ENCODE peak calls at places on chromosomes 1 and 21, in five cellular contexts. O is sciatic nerve, R is gastrocnemius medialis, A is fibroblast of lung, W is 8988T. D is an unnamed sample.

GRCh38 chr1:215957692-215958091 is 390.6 kb downstream of the KCTD3 start:
- DNase-seq in O (no peak), R (no peak), A (peak; percentile 59), W (no peak), D (no peak)

GRCh38 chr1:41892211-41892840 is 26.4 kb downstream of the HIVEP3 start:
- DNase-seq in O (no peak), R (no peak), A (peak; percentile 39), W (no peak), D (no peak)

GRCh38 chr1:174262747-174263241 is 103.5 kb downstream of the RABGAP1L start:
- DNase-seq in O (no peak), R (no peak), A (peak; percentile 77), W (peak; percentile 7), D (peak; percentile 33)

GRCh38 chr1:100643430-100644196 is 75.9 kb upstream of the VCAM1 start:
- DNase-seq in O (no peak), R (no peak), A (peak; percentile 22), W (no peak), D (no peak)

GRCh38 chr1:168498159-168498609 is 45.6 kb downstream of the XCL2 start:
- DNase-seq in O (no peak), R (no peak), A (peak; percentile 87), W (no peak), D (no peak)

GRCh38 chr1:205769641-205770365 is 5.5 kb downstream of the RAB29 start:
- DNase-seq in O (no peak), R (no peak), A (no peak), W (no peak), D (no peak)

GRCh38 chr1:10398278-10398733 is 558 bp upstream of the PGD start:
- DNase-seq in O (no peak), R (no peak), A (no peak), W (no peak), D (no peak)

GRCh38 chr1:7539772-7540175 is 231.3 kb upstream of the VAMP3 start:
- DNase-seq in O (no peak), R (no peak), A (no peak), W (peak; percentile 34), D (no peak)

GRCh38 chr1:110243146-110243545 is 33.0 kb downstream of the KCNC4 start:
- DNase-seq in O (no peak), R (no peak), A (no peak), W (no peak), D (no peak)

GRCh38 chr1:113899101-113899500 is 5.5 kb downstream of the AP4B1 start:
- DNase-seq in O (no peak), R (no peak), A (peak; percentile 24), W (no peak), D (no peak)

GRCh38 chr1:167893798-167894197 is 20.1 kb downstream of the ADCY10 start:
- DNase-seq in O (no peak), R (no peak), A (no peak), W (no peak), D (no peak)

GRCh38 chr1:227901906-227902640 is 45.7 kb downstream of the WNT9A start:
- DNase-seq in O (no peak), R (no peak), A (no peak), W (no peak), D (no peak)

GRCh38 chr1:56954664-56955063 is 11.2 kb downstream of the C8B start:
- DNase-seq in O (no peak), R (no peak), A (no peak), W (no peak), D (no peak)

GRCh38 chr1:228786361-228787129 is 51.3 kb downstream of the RHOU start:
- DNase-seq in O (no peak), R (peak; percentile 46), A (no peak), W (no peak), D (no peak)

GRCh38 chr1:200079576-200079975 is 52.1 kb downstream of the NR5A2 start:
- DNase-seq in O (no peak), R (no peak), A (no peak), W (no peak), D (no peak)

GRCh38 chr1:85464497-85465098 is 361 bp downstream of the DDAH1 start:
- DNase-seq in O (peak; percentile 76), R (no peak), A (peak; percentile 59), W (peak; percentile 43), D (no peak)

GRCh38 chr1:18707696-18708257 is 77.1 kb downstream of the PAX7 start:
- DNase-seq in O (no peak), R (no peak), A (no peak), W (no peak), D (no peak)

GRCh38 chr1:29684141-29684540 is 447.8 kb downstream of the PTPRU start:
- DNase-seq in O (peak; percentile 21), R (no peak), A (no peak), W (no peak), D (no peak)

GRCh38 chr1:203172184-203173115 is 3.2 kb downstream of the MYBPH start:
- DNase-seq in O (no peak), R (peak; percentile 89), A (peak; percentile 28), W (peak; percentile 92), D (no peak)

GRCh38 chr1:206955476-206956312 is 9.4 kb upstream of the PIGR start:
- DNase-seq in O (no peak), R (no peak), A (peak; percentile 12), W (no peak), D (no peak)

GRCh38 chr1:101130673-101131072 is 105.1 kb upstream of the DPH5 start:
- DNase-seq in O (no peak), R (no peak), A (no peak), W (no peak), D (no peak)

GRCh38 chr21:29080454-29080930 is 7.0 kb upstream of the CCT8 start:
- DNase-seq in O (no peak), R (no peak), A (no peak), W (no peak), D (no peak)

GRCh38 chr1:23393706-23394105 is 24.1 kb upstream of the ZNF436 start:
- DNase-seq in O (no peak), R (no peak), A (peak; percentile 61), W (no peak), D (peak; percentile 68)

GRCh38 chr1:2044510-2045319 is 5.5 kb upstream of the PRKCZ start:
- DNase-seq in O (peak; percentile 79), R (no peak), A (peak; percentile 19), W (peak; percentile 86), D (no peak)

GRCh38 chr1:100657876-100658715 is 61.4 kb upstream of the VCAM1 start:
- DNase-seq in O (no peak), R (no peak), A (no peak), W (no peak), D (peak; percentile 16)

GRCh38 chr1:213070399-213070798 is 19.4 kb downstream of the RPS6KC1 start:
- DNase-seq in O (no peak), R (no peak), A (peak; percentile 92), W (no peak), D (peak; percentile 24)

GRCh38 chr1:40309374-40310128 is 7.5 kb downstream of the COL9A2 start:
- DNase-seq in O (no peak), R (no peak), A (no peak), W (no peak), D (no peak)

GRCh38 chr1:211738709-211739301 is 63.4 kb upstream of the NEK2 start:
- DNase-seq in O (no peak), R (no peak), A (no peak), W (no peak), D (no peak)

GRCh38 chr1:239387304-239388231 is 1.2 kb downstream of the CHRM3 start:
- DNase-seq in O (no peak), R (no peak), A (no peak), W (peak; percentile 32), D (no peak)

GRCh38 chr1:202247104-202247503 is 53.5 kb downstream of the LGR6 start:
- DNase-seq in O (no peak), R (no peak), A (no peak), W (no peak), D (no peak)

GRCh38 chr1:235946570-235946981 is 79.9 kb upstream of the LYST start:
- DNase-seq in O (no peak), R (no peak), A (peak; percentile 86), W (no peak), D (peak; percentile 59)

GRCh38 chr1:248361111-248361715 is at the start of gene OR2T4:
- DNase-seq in O (no peak), R (no peak), A (no peak), W (no peak), D (no peak)

GRCh38 chr1:16139473-16139962 is 16.4 kb downstream of the EPHA2 start:
- DNase-seq in O (no peak), R (no peak), A (peak; percentile 65), W (no peak), D (no peak)

GRCh38 chr1:109395602-109396512 is 1.9 kb downstream of the SORT1 start:
- DNase-seq in O (no peak), R (no peak), A (peak; percentile 30), W (no peak), D (no peak)

GRCh38 chr1:14783592-14783886 is 185.1 kb downstream of the KAZN start:
- DNase-seq in O (no peak), R (no peak), A (no peak), W (no peak), D (no peak)

GRCh38 chr1:56417636-56418035 is 161.7 kb downstream of the PLPP3 start:
- DNase-seq in O (no peak), R (no peak), A (peak; percentile 29), W (no peak), D (no peak)

GRCh38 chr1:162627662-162628296 is 4.5 kb upstream of the DDR2 start:
- DNase-seq in O (no peak), R (no peak), A (peak; percentile 68), W (no peak), D (no peak)

GRCh38 chr1:71365451-71365850 is 284.6 kb upstream of the ZRANB2 start:
- DNase-seq in O (no peak), R (no peak), A (peak; percentile 43), W (no peak), D (no peak)